ENCODE peak calls at places on chromosomes 1 and 21, in seven cellular contexts. Y, O, Z, J, D, W and K are unnamed samples.
A peak's percentile ranks its signal among the peaks of the same experiment; 100 is the strongest.

GRCh38 chr1:14945132-14946010 is 208.2 kb upstream of the TMEM51 start:
- DNase-seq in Y (peak; percentile 72), O (no peak), Z (no peak), J (no peak), D (no peak), W (peak; percentile 49), K (no peak)

GRCh38 chr1:1083181-1084027 is 9.3 kb upstream of the RNF223 start:
- DNase-seq in Y (no peak), O (no peak), Z (no peak), J (no peak), D (no peak), W (no peak), K (no peak)

GRCh38 chr1:184915463-184916080 is 58.7 kb downstream of the NIBAN1 start:
- DNase-seq in Y (no peak), O (no peak), Z (no peak), J (no peak), D (no peak), W (no peak), K (no peak)

GRCh38 chr1:75708910-75709309 is 15.6 kb upstream of the ACADM start:
- DNase-seq in Y (no peak), O (no peak), Z (no peak), J (no peak), D (no peak), W (no peak), K (no peak)

GRCh38 chr1:172599912-172600311 is 59.0 kb upstream of the FASLG start:
- DNase-seq in Y (no peak), O (no peak), Z (no peak), J (no peak), D (no peak), W (no peak), K (no peak)

GRCh38 chr1:214404154-214404553 is 123.2 kb downstream of the SMYD2 start:
- DNase-seq in Y (no peak), O (no peak), Z (no peak), J (peak; percentile 97), D (peak; percentile 74), W (no peak), K (no peak)

GRCh38 chr1:160149706-160150105 is 1.7 kb upstream of the ATP1A4 start:
- DNase-seq in Y (no peak), O (no peak), Z (no peak), J (no peak), D (no peak), W (no peak), K (no peak)

GRCh38 chr21:28337319-28337718 is 655.4 kb downstream of the LTN1 start:
- DNase-seq in Y (no peak), O (no peak), Z (peak; percentile 21), J (no peak), D (peak; percentile 53), W (no peak), K (no peak)

GRCh38 chr1:171743014-171743870 is 1.4 kb upstream of the VAMP4 start:
- DNase-seq in Y (peak; percentile 50), O (no peak), Z (no peak), J (no peak), D (peak; percentile 18), W (no peak), K (no peak)

GRCh38 chr1:155022136-155022926 is 11.2 kb downstream of the DCST2 start:
- DNase-seq in Y (no peak), O (no peak), Z (no peak), J (no peak), D (peak; percentile 40), W (no peak), K (no peak)

GRCh38 chr1:67771152-67771551 is 62.1 kb downstream of the GNG12 start:
- DNase-seq in Y (no peak), O (no peak), Z (no peak), J (no peak), D (no peak), W (no peak), K (no peak)

GRCh38 chr1:22654692-22655091 is 1.7 kb downstream of the C1QB start:
- DNase-seq in Y (no peak), O (no peak), Z (no peak), J (no peak), D (no peak), W (no peak), K (no peak)

GRCh38 chr21:35606136-35606535 is 454.2 kb downstream of the SETD4 start:
- DNase-seq in Y (no peak), O (no peak), Z (no peak), J (no peak), D (no peak), W (no peak), K (no peak)

GRCh38 chr21:43929217-43929971 is 64.4 kb downstream of the AGPAT3 start:
- DNase-seq in Y (peak; percentile 41), O (no peak), Z (no peak), J (no peak), D (no peak), W (peak; percentile 80), K (no peak)

GRCh38 chr1:20974069-20974468 is 187.0 kb upstream of the HP1BP3 start:
- DNase-seq in Y (no peak), O (no peak), Z (no peak), J (no peak), D (no peak), W (no peak), K (no peak)

GRCh38 chr1:208593306-208594006 is 349.3 kb upstream of the PLXNA2 start:
- DNase-seq in Y (no peak), O (no peak), Z (no peak), J (no peak), D (no peak), W (no peak), K (no peak)

GRCh38 chr1:26003262-26003661 is 5.4 kb upstream of the PAFAH2 start:
- DNase-seq in Y (no peak), O (no peak), Z (no peak), J (no peak), D (no peak), W (no peak), K (no peak)

GRCh38 chr1:50981741-50982140 is 11.7 kb downstream of the CDKN2C start:
- DNase-seq in Y (no peak), O (no peak), Z (peak; percentile 74), J (no peak), D (no peak), W (no peak), K (no peak)

GRCh38 chr1:159854101-159854692 is 8.3 kb downstream of the VSIG8 start:
- DNase-seq in Y (peak; percentile 81), O (no peak), Z (peak; percentile 21), J (no peak), D (peak; percentile 56), W (peak; percentile 83), K (no peak)

GRCh38 chr1:231274119-231274825 is 33.3 kb downstream of the GNPAT start:
- DNase-seq in Y (no peak), O (no peak), Z (no peak), J (no peak), D (no peak), W (no peak), K (no peak)

GRCh38 chr1:206683313-206683712 is 1.4 kb upstream of the MAPKAPK2 start:
- DNase-seq in Y (no peak), O (no peak), Z (no peak), J (no peak), D (no peak), W (no peak), K (no peak)

GRCh38 chr21:38365521-38365920 is 108.7 kb downstream of the KCNJ15 start:
- DNase-seq in Y (no peak), O (no peak), Z (no peak), J (no peak), D (no peak), W (no peak), K (no peak)

GRCh38 chr1:153573351-153573750 is 7.7 kb upstream of the S100A2 start:
- DNase-seq in Y (no peak), O (no peak), Z (no peak), J (no peak), D (no peak), W (no peak), K (no peak)

GRCh38 chr1:176656257-176656995 is 193.5 kb downstream of the PAPPA2 start:
- DNase-seq in Y (peak; percentile 44), O (no peak), Z (no peak), J (no peak), D (no peak), W (no peak), K (no peak)

GRCh38 chr1:2195785-2196184 is 1.2 kb upstream of the FAAP20 start:
- DNase-seq in Y (no peak), O (no peak), Z (no peak), J (no peak), D (no peak), W (no peak), K (no peak)

GRCh38 chr1:185694081-185694480 is 40.1 kb upstream of the HMCN1 start:
- DNase-seq in Y (no peak), O (no peak), Z (no peak), J (no peak), D (no peak), W (no peak), K (peak; percentile 64)

GRCh38 chr1:180500689-180501088 is 1.7 kb downstream of the ACBD6 start:
- DNase-seq in Y (no peak), O (no peak), Z (no peak), J (no peak), D (no peak), W (no peak), K (no peak)